ENCODE peak calls at places on chromosome X, in eight cellular contexts. H is IMR-90, M is aorta, I is AG04450, E is mammary epithelial cell, X is ascending aorta, C is adrenal gland, S is dorsolateral prefrontal cortex. D is an unnamed sample. For H3K27me3, the result is how much of the 10 kb centered on the place peaks cover.

GRCh38 chrX:130165181-130165702 is 399 bp downstream of the AIFM1 start:
- DNase-seq in H (no peak), M (no peak), I (no peak), E (no peak), X (no peak), C (no peak), S (no peak), D (peak)

GRCh38 chrX:124940536-124940935 is 379.1 kb upstream of the TEX13C start:
- DNase-seq in H (no peak), M (no peak), I (no peak), E (no peak), X (no peak), C (no peak), S (no peak), D (no peak)

GRCh38 chrX:66002832-66003680 is 36.8 kb downstream of the VSIG4 start:
- DNase-seq in H (no peak), M (no peak), I (no peak), E (no peak), X (no peak), C (no peak), S (no peak), D (no peak)

GRCh38 chrX:70592091-70592490 is 147.5 kb downstream of the DLG3 start:
- DNase-seq in H (peak), M (no peak), I (peak), E (peak), X (no peak), C (no peak), S (no peak), D (no peak)

GRCh38 chrX:47030339-47030738 is 47.9 kb upstream of the RGN start:
- DNase-seq in H (peak), M (no peak), I (peak), E (peak), X (no peak), C (peak), S (no peak), D (no peak)

GRCh38 chrX:79568309-79568708 is 201.2 kb upstream of the ITM2A start:
- DNase-seq in H (no peak), M (no peak), I (no peak), E (no peak), X (no peak), C (no peak), S (no peak), D (no peak)

GRCh38 chrX:11064851-11065600 is 46.1 kb upstream of the HCCS start:
- DNase-seq in H (peak), M (no peak), I (peak), E (peak), X (no peak), C (no peak), S (no peak), D (no peak)

GRCh38 chrX:136166221-136166855 is 19.0 kb downstream of the FHL1 start:
- DNase-seq in H (peak), M (no peak), I (no peak), E (no peak), X (no peak), C (no peak), S (no peak), D (peak)

GRCh38 chrX:44871114-44871645 is 1.8 kb upstream of the KDM6A start:
- DNase-seq in H (no peak), M (no peak), I (no peak), E (no peak), X (no peak), C (peak), S (no peak), D (no peak)

GRCh38 chrX:103311401-103311785 is 603 bp upstream of the BEX2 start:
- DNase-seq in H (no peak), M (no peak), I (no peak), E (no peak), X (no peak), C (no peak), S (no peak), D (no peak)

GRCh38 chrX:135095715-135096114 is 24.6 kb downstream of the ETDB start:
- DNase-seq in H (no peak), M (no peak), I (no peak), E (no peak), X (no peak), C (no peak), S (no peak), D (no peak)

GRCh38 chrX:40062525-40063193 is 35.1 kb downstream of the BCOR start:
- DNase-seq in H (no peak), M (no peak), I (no peak), E (peak), X (no peak), C (no peak), S (peak), D (no peak)

GRCh38 chrX:123084797-123085196 is 99.3 kb upstream of the GRIA3 start:
- DNase-seq in H (no peak), M (no peak), I (no peak), E (peak), X (no peak), C (no peak), S (no peak), D (no peak)

GRCh38 chrX:123086768-123087167 is 97.3 kb upstream of the GRIA3 start:
- DNase-seq in H (no peak), M (no peak), I (no peak), E (no peak), X (no peak), C (no peak), S (no peak), D (no peak)

GRCh38 chrX:123087326-123087725 is 96.8 kb upstream of the GRIA3 start:
- DNase-seq in H (no peak), M (no peak), I (no peak), E (peak), X (no peak), C (no peak), S (no peak), D (no peak)

GRCh38 chrX:123083924-123084323 is 100.2 kb upstream of the GRIA3 start:
- DNase-seq in H (no peak), M (no peak), I (no peak), E (peak), X (no peak), C (no peak), S (no peak), D (no peak)

DNA sequence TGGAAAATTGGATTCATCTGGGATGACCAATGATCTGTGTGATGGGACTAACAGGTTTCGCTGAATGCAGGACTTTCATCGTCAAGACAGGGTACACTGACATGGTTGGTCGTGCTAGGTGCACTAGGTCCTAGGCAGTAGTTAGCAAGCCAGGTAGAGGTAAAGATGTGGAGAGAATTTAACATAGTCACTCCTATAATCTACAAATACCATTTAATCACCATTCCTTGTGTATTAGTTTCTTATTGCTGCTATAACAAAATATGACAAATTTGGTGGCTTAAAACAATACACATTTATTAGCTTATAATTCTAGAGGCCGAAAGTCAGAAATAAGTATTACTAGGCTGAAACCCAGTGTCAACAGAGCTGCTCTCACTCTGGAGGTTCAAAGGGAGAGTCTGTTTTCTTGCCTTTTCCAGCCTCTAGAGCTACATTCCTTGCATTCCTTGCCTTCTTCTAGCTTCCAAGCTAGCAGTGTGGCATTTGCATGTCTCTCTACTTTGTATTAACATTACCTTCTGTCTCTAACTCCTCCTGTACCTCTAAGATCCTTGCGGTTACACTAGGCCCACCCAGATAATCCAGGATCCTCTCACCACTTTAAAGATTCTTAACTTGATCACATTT is 98.7 kb upstream of the GRIA3 start:
- DNase-seq in H (no peak), M (no peak), I (no peak), E (no peak), X (no peak), C (no peak), S (no peak), D (no peak)
- H3K4me3 ChIP-seq in H (no peak), M (no peak), I (no peak), E (no peak), X (no peak), C (no peak), S (no peak), D (no peak)

GRCh38 chrX:132743086-132743485 is 215.3 kb downstream of the HS6ST2 start:
- DNase-seq in H (no peak), M (no peak), I (no peak), E (no peak), X (no peak), C (no peak), S (no peak), D (no peak)
- H3K27me3 ChIP-seq in H (under half), M (under half), I (under half), E (under half), X (under half), C (under half), S (under half), D (under half)

DNA sequence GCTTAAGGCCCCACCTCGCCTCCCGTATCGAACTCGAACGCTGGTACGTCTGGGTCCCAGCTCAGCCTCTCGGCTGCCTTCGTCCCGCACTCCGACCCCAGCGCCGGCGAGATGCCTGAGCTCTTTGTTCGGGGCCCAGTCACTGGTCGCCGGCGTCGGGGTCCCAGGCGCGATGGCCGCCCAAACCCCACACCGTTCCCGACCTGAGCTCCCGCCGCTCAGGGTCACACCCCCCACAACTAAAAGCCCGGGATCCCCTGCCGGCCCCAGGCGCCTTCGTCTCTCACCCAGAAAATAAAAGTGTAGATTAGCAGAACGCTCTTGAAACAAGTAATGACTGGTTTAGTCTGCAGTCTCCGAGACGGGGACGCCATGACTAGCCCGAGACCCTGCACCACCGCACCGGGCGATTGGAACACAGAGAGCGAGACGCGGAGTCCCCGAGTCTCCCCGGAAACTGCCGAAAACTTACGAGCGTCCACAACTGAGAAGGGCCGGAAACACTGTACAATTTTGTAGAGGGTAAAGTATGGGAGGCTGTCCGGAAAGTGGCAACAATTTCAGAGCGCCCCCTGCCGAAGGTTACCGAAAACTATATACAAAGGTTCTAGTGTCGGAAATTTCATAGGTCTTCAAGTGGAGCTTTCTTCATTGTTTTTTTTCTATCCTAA is at the start of gene TSPAN6:
- DNase-seq in H (peak), M (peak), I (peak), E (peak), X (no peak), C (peak), S (peak), D (peak)
- H3K27ac ChIP-seq in H (peak), M (no peak), I (no peak), E (peak), X (peak), C (peak), S (no peak), D (peak)

GRCh38 chrX:72630185-72630584 is 57.5 kb upstream of the HDAC8 start:
- DNase-seq in H (no peak), M (no peak), I (no peak), E (no peak), X (no peak), C (no peak), S (no peak), D (no peak)

GRCh38 chrX:72635930-72636329 is 63.3 kb upstream of the HDAC8 start:
- DNase-seq in H (no peak), M (no peak), I (no peak), E (no peak), X (no peak), C (no peak), S (no peak), D (no peak)

DNA sequence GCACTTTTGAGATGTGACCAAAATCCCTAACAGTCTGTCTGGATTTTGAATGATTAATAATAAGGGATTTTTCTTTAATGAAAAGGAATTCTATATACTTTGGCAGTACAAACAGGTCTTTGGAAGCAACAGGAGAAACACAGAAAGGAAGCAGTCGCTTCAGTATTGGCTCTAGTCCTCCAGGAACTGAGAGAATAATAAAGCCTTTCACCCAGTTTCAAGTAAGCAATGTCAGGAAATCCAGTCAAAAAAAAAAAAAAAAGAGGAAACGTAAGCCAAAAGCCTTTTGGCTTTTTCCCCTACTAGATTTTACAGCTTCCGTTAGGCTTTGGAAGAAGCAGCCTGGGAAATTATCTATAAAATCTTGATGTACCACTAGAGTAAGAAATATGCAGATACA is 61.7 kb upstream of the HDAC8 start:
- DNase-seq in H (no peak), M (no peak), I (no peak), E (no peak), X (no peak), C (no peak), S (no peak), D (no peak)
- H3K4me3 ChIP-seq in H (no peak), M (no peak), I (no peak), E (no peak), X (no peak), C (no peak), S (no peak), D (no peak)

GRCh38 chrX:71949363-71949762 is 38.7 kb downstream of the NHSL2 start:
- DNase-seq in H (no peak), M (no peak), I (no peak), E (no peak), X (no peak), C (no peak), S (no peak), D (no peak)
- H3K27me3 ChIP-seq in H (half or more), M (under half), I (under half), E (under half), X (under half), C (under half), S (under half), D (under half)

GRCh38 chrX:1506916-1507315 is 30.1 kb downstream of the P2RY8 start:
- DNase-seq in H (no peak), M (no peak), I (no peak), E (no peak), X (no peak), C (no peak), S (no peak), D (no peak)

GRCh38 chrX:1500701-1501624 is 36.0 kb downstream of the P2RY8 start:
- DNase-seq in H (no peak), M (no peak), I (no peak), E (no peak), X (no peak), C (no peak), S (no peak), D (no peak)

GRCh38 chrX:1502241-1502640 is 34.7 kb downstream of the P2RY8 start:
- DNase-seq in H (no peak), M (no peak), I (no peak), E (no peak), X (no peak), C (no peak), S (no peak), D (peak)

GRCh38 chrX:1507511-1508463 is 29.2 kb downstream of the P2RY8 start:
- DNase-seq in H (no peak), M (no peak), I (no peak), E (peak), X (no peak), C (no peak), S (peak), D (no peak)

GRCh38 chrX:1502853-1503252 is 34.1 kb downstream of the P2RY8 start:
- DNase-seq in H (no peak), M (no peak), I (no peak), E (no peak), X (no peak), C (no peak), S (peak), D (no peak)
- H3K27ac ChIP-seq in H (no peak), M (no peak), I (no peak), E (no peak), X (no peak), C (no peak), S (no peak), D (no peak)

DNA sequence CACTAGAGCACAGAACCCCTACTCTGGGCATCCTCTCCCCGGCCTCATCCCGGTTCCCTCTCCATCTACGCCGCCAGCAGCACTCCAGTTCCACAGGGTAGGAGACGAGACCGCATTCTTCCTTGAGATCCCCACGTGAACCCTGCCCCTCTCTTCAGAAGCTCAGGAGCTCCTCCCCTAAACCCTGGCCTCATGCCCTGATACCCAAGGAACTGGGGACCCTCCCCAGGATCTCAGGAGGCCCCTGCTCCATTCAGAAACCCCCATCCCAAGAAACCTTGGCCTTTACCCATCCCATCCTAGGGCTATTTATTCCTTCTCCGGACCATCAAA is 1.1 kb downstream of the PRICKLE3 start:
- DNase-seq in H (no peak), M (no peak), I (no peak), E (no peak), X (no peak), C (no peak), S (no peak), D (no peak)
- H3K4me3 ChIP-seq in H (peak), M (no peak), I (peak), E (peak), X (peak), C (peak), S (no peak), D (peak)

GRCh38 chrX:108732630-108733321 is 3.6 kb downstream of the IRS4 start:
- DNase-seq in H (no peak), M (no peak), I (no peak), E (no peak), X (no peak), C (no peak), S (no peak), D (no peak)
- H3K27me3 ChIP-seq in H (half or more), M (under half), I (under half), E (under half), X (under half), C (half or more), S (under half), D (under half)

GRCh38 chrX:41332005-41332404 is 2.0 kb upstream of the DDX3X start:
- DNase-seq in H (no peak), M (no peak), I (no peak), E (no peak), X (no peak), C (no peak), S (no peak), D (no peak)

GRCh38 chrX:41333994-41334865 is at the start of gene DDX3X:
- DNase-seq in H (peak), M (peak), I (peak), E (peak), X (peak), C (peak), S (peak), D (peak)

GRCh38 chrX:41333744-41333993 is 293 bp upstream of the DDX3X start:
- DNase-seq in H (peak), M (no peak), I (peak), E (no peak), X (no peak), C (peak), S (no peak), D (peak)

GRCh38 chrX:41332408-41332987 is 1.5 kb upstream of the DDX3X start:
- DNase-seq in H (peak), M (no peak), I (no peak), E (no peak), X (no peak), C (no peak), S (no peak), D (no peak)

DNA sequence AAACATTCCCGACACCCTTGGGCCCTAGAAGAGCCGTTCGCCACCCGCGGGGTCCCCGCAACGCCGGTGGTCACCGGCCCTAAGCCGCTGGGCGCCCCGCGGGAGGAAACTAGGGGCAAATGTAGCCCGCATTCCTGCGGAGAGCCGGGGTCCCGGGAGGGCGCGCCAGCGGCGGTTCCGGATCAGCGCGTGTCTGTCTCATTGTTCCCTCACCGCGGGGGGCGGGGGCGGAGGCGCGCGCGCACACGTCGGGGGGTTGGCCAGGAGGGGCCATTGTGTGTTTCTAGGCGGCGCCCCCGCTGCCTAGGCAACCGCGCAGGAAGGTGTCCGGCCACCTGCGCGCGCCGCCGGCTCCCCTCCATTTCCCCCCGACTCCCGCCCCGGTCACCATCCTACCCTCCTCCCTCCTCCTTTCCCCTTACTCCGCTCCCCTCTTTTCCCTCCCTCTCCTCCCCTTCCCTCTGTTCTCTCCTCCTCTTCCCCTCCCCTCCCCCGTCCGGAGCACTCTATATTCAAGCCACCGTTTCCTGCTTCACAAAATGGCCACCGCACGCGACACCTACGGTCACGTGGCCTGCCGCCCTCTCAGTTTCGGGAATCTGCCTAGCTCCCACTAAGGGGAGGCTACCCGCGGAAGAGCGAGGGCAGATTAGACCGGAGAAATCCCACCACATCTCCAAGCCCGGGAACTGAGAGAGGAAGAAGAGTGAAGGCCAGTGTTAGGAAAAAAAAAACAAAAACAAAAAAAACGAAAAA is 796 bp upstream of the DDX3X start:
- DNase-seq in H (peak), M (peak), I (no peak), E (peak), X (peak), C (peak), S (peak), D (peak)
- H3K27ac ChIP-seq in H (peak), M (peak), I (peak), E (peak), X (peak), C (peak), S (peak), D (peak)

GRCh38 chrX:13894888-13895564 is 78.1 kb upstream of the GPM6B start:
- DNase-seq in H (peak), M (no peak), I (no peak), E (no peak), X (no peak), C (no peak), S (no peak), D (no peak)
- H3K4me3 ChIP-seq in H (no peak), M (no peak), I (no peak), E (no peak), X (no peak), C (no peak), S (no peak), D (no peak)

D was measured in uterus.